ENCODE peak calls at places on chromosomes 12 and 14, in five cellular contexts. S, N, Y, I and G are unnamed samples.

GRCh38 chr14:67557118-67557517 is 24.0 kb downstream of the PLEKHH1 start:
- DNase-seq in S (no peak), N (no peak), Y (no peak), I (no peak), G (no peak)

GRCh38 chr14:95068521-95068920 is 88.8 kb downstream of the DICER1 start:
- DNase-seq in S (no peak), N (no peak), Y (no peak), I (no peak), G (no peak)

GRCh38 chr14:54570651-54571415 is 3.9 kb downstream of the SAMD4A start:
- DNase-seq in S (peak; percentile 79), N (peak; percentile 92), Y (no peak), I (no peak), G (no peak)

GRCh38 chr12:77001181-77001758 is 64.1 kb downstream of the E2F7 start:
- DNase-seq in S (no peak), N (no peak), Y (no peak), I (no peak), G (no peak)

GRCh38 chr14:96764012-96764411 is 33.2 kb upstream of the VRK1 start:
- DNase-seq in S (no peak), N (no peak), Y (no peak), I (no peak), G (no peak)

GRCh38 chr12:98998697-98999299 is 353.7 kb downstream of the APAF1 start:
- DNase-seq in S (peak; percentile 50), N (peak; percentile 53), Y (no peak), I (no peak), G (no peak)

GRCh38 chr12:132581348-132582057 is 28.9 kb downstream of the LRCOL1 start:
- DNase-seq in S (no peak), N (no peak), Y (no peak), I (no peak), G (no peak)

GRCh38 chr12:91043408-91043807 is 14.4 kb downstream of the KERA start:
- DNase-seq in S (no peak), N (no peak), Y (no peak), I (no peak), G (no peak)

GRCh38 chr12:64525461-64526160 is 73.7 kb downstream of the TBK1 start:
- DNase-seq in S (no peak), N (no peak), Y (no peak), I (no peak), G (no peak)

GRCh38 chr12:124321040-124321481 is 26.2 kb downstream of the RFLNA start:
- DNase-seq in S (peak; percentile 45), N (peak; percentile 43), Y (peak; percentile 82), I (peak; percentile 70), G (peak; percentile 51)

GRCh38 chr12:18246057-18246456 is 15.3 kb upstream of the PIK3C2G start:
- DNase-seq in S (no peak), N (no peak), Y (no peak), I (no peak), G (no peak)

GRCh38 chr12:98645572-98646067 is 530 bp downstream of the APAF1 start:
- DNase-seq in S (peak; percentile 18), N (peak; percentile 13), Y (peak; percentile 27), I (no peak), G (no peak)

GRCh38 chr12:108637631-108638030 is 3.9 kb upstream of the SELPLG start:
- DNase-seq in S (no peak), N (no peak), Y (no peak), I (no peak), G (no peak)

GRCh38 chr12:54026640-54027441 is 1.4 kb upstream of the HOXC6 start:
- DNase-seq in S (no peak), N (peak; percentile 45), Y (no peak), I (no peak), G (no peak)

GRCh38 chr12:20588057-20588456 is 107.1 kb upstream of the SLCO1C1 start:
- DNase-seq in S (no peak), N (no peak), Y (no peak), I (no peak), G (no peak)

GRCh38 chr14:104554088-104554607 is 25.4 kb upstream of the C14orf180 start:
- DNase-seq in S (no peak), N (no peak), Y (no peak), I (no peak), G (no peak)

GRCh38 chr14:61403411-61403810 is 82.0 kb downstream of the PRKCH start:
- DNase-seq in S (no peak), N (no peak), Y (no peak), I (no peak), G (no peak)

GRCh38 chr12:64801381-64801780 is 23.1 kb upstream of the TBC1D30 start:
- DNase-seq in S (no peak), N (peak; percentile 13), Y (no peak), I (no peak), G (no peak)

GRCh38 chr12:45547132-45547531 is 182.4 kb upstream of the ARID2 start:
- DNase-seq in S (no peak), N (no peak), Y (no peak), I (no peak), G (no peak)

GRCh38 chr12:103877288-103877687 is 36.3 kb upstream of the NT5DC3 start:
- DNase-seq in S (no peak), N (no peak), Y (no peak), I (no peak), G (no peak)

GRCh38 chr14:103361868-103362267 is 23.3 kb upstream of the MARK3 start:
- DNase-seq in S (peak; percentile 91), N (peak; percentile 98), Y (no peak), I (no peak), G (no peak)

GRCh38 chr12:52836042-52836466 is 1.9 kb upstream of the KRT79 start:
- DNase-seq in S (peak; percentile 53), N (peak; percentile 69), Y (no peak), I (no peak), G (no peak)

GRCh38 chr14:28767851-28768548 is 1.4 kb downstream of the FOXG1 start:
- DNase-seq in S (no peak), N (no peak), Y (no peak), I (no peak), G (no peak)

GRCh38 chr12:116541547-116542344 is 17.4 kb upstream of the MAP1LC3B2 start:
- DNase-seq in S (no peak), N (no peak), Y (no peak), I (no peak), G (no peak)

GRCh38 chr14:22460461-22461195 is 128.4 kb downstream of the DAD1 start:
- DNase-seq in S (no peak), N (no peak), Y (no peak), I (no peak), G (no peak)

GRCh38 chr12:66862586-66862985 is 183.7 kb upstream of the GRIP1 start:
- DNase-seq in S (no peak), N (no peak), Y (no peak), I (no peak), G (no peak)

GRCh38 chr14:26528415-26529182 is 69.2 kb downstream of the NOVA1 start:
- DNase-seq in S (peak; percentile 25), N (peak; percentile 80), Y (no peak), I (peak; percentile 62), G (no peak)

GRCh38 chr12:19397534-19397933 is 41.8 kb upstream of the AEBP2 start:
- DNase-seq in S (no peak), N (no peak), Y (no peak), I (no peak), G (no peak)

GRCh38 chr12:50110127-50110761 is 1.8 kb upstream of the COX14 start:
- DNase-seq in S (no peak), N (no peak), Y (peak; percentile 70), I (peak; percentile 37), G (peak; percentile 32)

GRCh38 chr12:50110762-50111416 is 1.1 kb upstream of the COX14 start:
- DNase-seq in S (no peak), N (peak; percentile 42), Y (peak; percentile 78), I (peak; percentile 40), G (peak; percentile 58)

GRCh38 chr12:50112456-50113218 is 601 bp downstream of the COX14 start:
- DNase-seq in S (no peak), N (peak; percentile 45), Y (peak; percentile 41), I (no peak), G (no peak)

GRCh38 chr12:50111693-50112455 is at the start of gene COX14:
- DNase-seq in S (peak; percentile 100), N (peak; percentile 99), Y (peak; percentile 99), I (peak; percentile 99), G (peak; percentile 98)

GRCh38 chr12:50111417-50111692 is 681 bp upstream of the COX14 start:
- DNase-seq in S (no peak), N (no peak), Y (no peak), I (no peak), G (no peak)
- TF ChIP-seq CTCF in S (no peak), N (no peak), Y (no peak), I (no peak), G (no peak)

GRCh38 chr12:11622774-11623375 is 26.6 kb upstream of the ETV6 start:
- DNase-seq in S (no peak), N (no peak), Y (no peak), I (no peak), G (no peak)
- TF ChIP-seq CTCF in S (peak; percentile 22), N (peak; percentile 21), Y (no peak), I (no peak), G (no peak)

GRCh38 chr14:92964124-92965109 is 41.5 kb downstream of the CHGA start:
- DNase-seq in S (no peak), N (no peak), Y (no peak), I (no peak), G (no peak)
- TF ChIP-seq CTCF in S (no peak), N (no peak), Y (no peak), I (no peak), G (no peak)

DNA sequence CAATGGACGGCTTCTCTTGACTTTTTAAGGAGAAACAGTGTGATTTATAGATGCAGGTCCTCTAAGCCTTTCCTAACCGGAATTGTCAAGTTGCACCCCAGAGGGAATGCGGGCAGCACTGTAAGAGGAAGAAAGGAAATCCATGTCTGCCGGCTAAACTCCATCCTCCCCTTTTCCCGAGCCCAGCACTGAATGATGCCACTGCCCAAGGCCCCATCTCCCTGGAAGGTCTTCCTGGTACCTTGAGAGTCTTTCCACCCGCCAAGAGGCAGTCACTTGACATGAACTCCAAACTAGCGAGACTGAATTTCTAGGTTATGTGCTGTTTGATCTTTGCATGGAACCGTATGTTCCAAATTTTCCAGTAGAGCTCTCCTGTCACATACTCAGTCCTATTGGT is 313.4 kb upstream of the FKBP4 start:
- DNase-seq in S (no peak), N (no peak), Y (no peak), I (no peak), G (no peak)
- TF ChIP-seq CTCF in S (no peak), N (no peak), Y (no peak), I (no peak), G (no peak)